ENCODE peak calls at places on chromosomes 1 and 21, in four cellular contexts. Y is GM23338; H is CD8-positive, alpha-beta T cell; Z is transverse colon. B is an unnamed sample.

GRCh38 chr1:163084330-163084729 is 15.2 kb downstream of the RGS4 start:
- DNase-seq in Z (no peak), H (no peak), Y (no peak), B (no peak)

GRCh38 chr1:150995896-150996295 is 10.8 kb downstream of the MINDY1 start:
- DNase-seq in H (no peak), Y (peak; percentile 66), Z (no peak), B (peak; percentile 45)

GRCh38 chr1:162367073-162367472 is 9.6 kb downstream of the SPATA46 start:
- DNase-seq in Y (no peak), H (no peak), Z (no peak), B (no peak)

GRCh38 chr1:116168277-116169032 is 57.3 kb downstream of the MAB21L3 start:
- DNase-seq in Y (peak; percentile 89), Z (peak; percentile 92), H (peak; percentile 81), B (peak; percentile 85)

GRCh38 chr1:222129041-222129440 is 387.2 kb upstream of the DUSP10 start:
- DNase-seq in Z (no peak), H (no peak), Y (no peak), B (no peak)

GRCh38 chr1:18657436-18658179 is 27.0 kb downstream of the PAX7 start:
- DNase-seq in Y (peak; percentile 57), H (no peak), Z (no peak), B (no peak)

GRCh38 chr21:42621828-42622199 is 31.6 kb upstream of the PDE9A start:
- DNase-seq in Y (no peak), H (no peak), Z (no peak), B (no peak)

GRCh38 chr1:23399229-23399628 is 25.3 kb downstream of the TCEA3 start:
- DNase-seq in H (no peak), Y (no peak), Z (no peak), B (no peak)

GRCh38 chr1:87864676-87865075 is 536.0 kb downstream of the LMO4 start:
- DNase-seq in H (no peak), Y (no peak), Z (no peak), B (no peak)

GRCh38 chr1:41726899-41727748 is 191.6 kb downstream of the HIVEP3 start:
- DNase-seq in H (no peak), Z (peak; percentile 65), Y (peak; percentile 48), B (peak; percentile 62)

GRCh38 chr1:38003261-38004250 is 1.8 kb downstream of the FHL3 start:
- DNase-seq in Z (no peak), Y (peak; percentile 41), H (no peak), B (no peak)

GRCh38 chr1:6245086-6245868 is 1.3 kb downstream of the HES3 start:
- DNase-seq in Y (peak; percentile 94), Z (peak; percentile 78), H (peak; percentile 72), B (peak; percentile 79)

GRCh38 chr1:83918688-83919285 is 80.1 kb downstream of the TTLL7 start:
- DNase-seq in Y (no peak), H (no peak), Z (no peak), B (no peak)

GRCh38 chr1:228417061-228417460 is 400 bp upstream of the TRIM17 start:
- DNase-seq in Y (no peak), H (no peak), Z (no peak), B (no peak)

GRCh38 chr1:228415221-228415620 is 1.4 kb downstream of the TRIM17 start:
- DNase-seq in Z (no peak), Y (no peak), H (no peak), B (no peak)

GRCh38 chr1:228417471-228418203 is 976 bp upstream of the TRIM17 start:
- DNase-seq in H (no peak), Z (no peak), Y (no peak), B (no peak)

GRCh38 chr1:228415853-228416216 is 826 bp downstream of the TRIM17 start:
- DNase-seq in Y (no peak), Z (no peak), H (no peak), B (no peak)

DNA sequence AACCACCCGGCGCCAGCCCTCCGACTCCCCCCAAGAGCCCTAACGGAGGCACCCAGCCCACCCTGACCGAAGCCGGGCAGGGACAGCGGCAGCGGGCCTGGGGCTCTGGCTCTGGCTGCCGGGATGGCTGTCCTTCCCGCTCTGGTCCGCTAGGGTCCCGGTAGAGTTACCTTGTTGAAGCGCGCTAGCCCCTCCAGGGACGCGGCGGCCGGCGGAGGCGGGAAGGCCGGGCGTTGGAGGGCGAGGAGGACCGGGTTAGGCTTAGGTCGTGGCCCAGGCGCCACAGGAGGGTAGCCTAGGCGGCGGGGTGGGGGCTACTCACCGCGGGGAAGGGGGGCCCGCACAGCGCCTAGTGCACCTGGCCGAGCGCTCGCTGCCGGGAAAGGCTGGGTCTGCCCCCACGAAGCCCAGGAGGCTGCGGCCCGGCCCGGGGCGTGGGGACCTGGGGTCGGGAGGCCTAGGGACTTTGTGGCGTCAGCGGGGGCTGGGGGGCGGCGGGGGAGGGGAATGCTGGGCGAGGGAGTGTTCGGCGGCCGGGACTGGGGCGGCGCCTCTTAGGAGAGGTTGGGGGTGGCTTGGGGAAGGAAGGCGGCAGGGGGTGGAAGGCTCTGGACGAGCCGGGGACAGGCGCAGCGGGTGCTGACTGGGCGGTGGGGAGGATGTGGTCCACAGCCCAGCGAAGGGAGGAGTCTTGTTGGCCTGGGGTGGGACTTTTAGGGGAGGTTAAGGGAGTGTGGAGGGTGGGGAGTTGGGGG is at the start of gene TRIM17:
- DNase-seq in Z (no peak), H (no peak), Y (peak; percentile 94), B (no peak)
- TF ChIP-seq CTCF in Z (peak; percentile 26), H (no peak), Y (peak; percentile 50), B (no peak)

DNA sequence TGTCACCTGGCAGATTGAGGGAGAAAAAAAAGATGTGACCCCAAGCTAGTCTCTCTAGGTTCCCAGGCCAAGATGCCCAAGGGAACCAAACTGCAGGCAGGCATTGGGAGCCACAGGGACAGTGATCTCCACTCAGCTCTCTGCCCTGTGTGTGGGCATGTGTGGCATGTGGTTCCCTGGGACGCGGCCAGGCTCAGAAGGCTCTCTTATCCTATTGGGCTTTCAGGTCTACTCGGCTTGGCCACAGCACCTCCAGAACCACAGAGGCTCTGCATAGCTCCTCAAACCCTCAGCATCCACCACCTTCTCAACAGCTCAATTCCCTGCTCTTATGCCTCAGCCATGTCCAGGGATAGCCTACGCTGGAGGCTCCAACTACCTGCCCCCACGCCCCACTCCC is 22.0 kb downstream of the IQGAP3 start:
- DNase-seq in Y (no peak), H (no peak), Z (no peak), B (no peak)
- H3K36me3 ChIP-seq in Y (peaks cover 5% of the 10 kb centered on the region), H (no peaks in the 10 kb centered on the region), Z (no peaks in the 10 kb centered on the region), B (no peaks in the 10 kb centered on the region)

DNA sequence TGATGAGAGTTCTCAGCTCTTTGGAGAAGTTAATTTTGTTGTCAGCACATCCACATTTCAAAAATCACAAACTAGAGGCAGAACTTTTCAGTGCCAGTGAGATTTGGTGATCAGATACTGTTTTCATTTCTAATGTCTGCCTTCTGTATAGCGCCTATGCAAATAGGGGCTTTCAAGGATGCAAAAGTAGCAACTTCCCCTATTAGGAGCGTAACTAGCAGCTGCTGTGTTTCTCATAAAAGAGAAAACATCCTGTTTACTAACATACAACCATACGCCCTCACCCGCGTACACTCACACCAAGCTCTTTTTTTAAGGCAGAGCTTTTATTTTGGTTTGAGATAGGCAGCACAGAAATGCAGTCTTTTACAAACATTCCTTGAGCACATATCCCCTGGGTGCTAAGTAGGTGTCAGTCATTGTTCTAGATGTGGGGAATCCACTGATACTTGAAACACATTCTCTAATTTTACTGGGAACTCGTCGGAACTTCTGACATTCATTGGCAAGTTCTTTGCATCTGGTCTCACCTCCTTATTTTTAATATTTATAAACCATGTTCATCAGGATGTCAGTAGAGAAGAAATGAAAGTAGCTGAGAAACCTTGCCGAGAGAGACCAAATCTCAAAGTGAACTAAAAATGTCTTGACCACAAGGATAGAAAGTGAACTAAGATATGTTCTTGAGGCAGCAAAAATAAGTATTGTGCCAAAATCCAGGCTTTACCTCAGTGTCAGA is 350.7 kb downstream of the ST6GALNAC3 start:
- DNase-seq in Y (no peak), Z (no peak), H (no peak), B (no peak)
- H3K27ac ChIP-seq in Y (no peak overlapping the region), Z (no peak overlapping the region), H (no peak overlapping the region), B (no peak overlapping the region)

GRCh38 chr1:234069760-234070159 is 165.3 kb downstream of the SLC35F3 start:
- DNase-seq in Z (no peak), H (no peak), Y (peak; percentile 38), B (no peak)
- TF ChIP-seq CTCF in Z (no peak), H (no peak), Y (peak; percentile 31), B (no peak)

GRCh38 chr1:39413902-39414528 is 77.4 kb upstream of the BMP8A start:
- DNase-seq in Z (no peak), Y (no peak), H (no peak), B (no peak)
- H3K36me3 ChIP-seq in Z (no peaks in the 10 kb centered on the region), Y (peaks cover 9% of the 10 kb centered on the region), H (no peaks in the 10 kb centered on the region), B (no peaks in the 10 kb centered on the region)

GRCh38 chr1:186681136-186681535 is 913 bp upstream of the PTGS2 start:
- DNase-seq in H (no peak), Z (no peak), Y (no peak), B (no peak)
- H3K27ac ChIP-seq in H (no peak overlapping the region), Z (peak overlapping the region; percentile 84), Y (no peak overlapping the region), B (peak overlapping the region; percentile 78)